ENCODE peak calls at places on chromosomes 4 and X, in five cellular contexts. P is GM20000, N is RKO, F is cardiac fibroblast, R is GM18507. Z is an unnamed sample.

GRCh38 chr4:110371016-110371795 is 104.7 kb upstream of the ENPEP start:
- DNase-seq in P (no peak), N (no peak), F (no peak), R (no peak), Z (peak; percentile 34)

GRCh38 chrX:74383611-74384010 is 37.7 kb upstream of the SLC16A2 start:
- DNase-seq in P (peak; percentile 21), N (peak; percentile 63), F (peak; percentile 64), R (no peak), Z (peak; percentile 22)

GRCh38 chr4:113952452-113953029 is 26.9 kb downstream of the ARSJ start:
- DNase-seq in P (peak; percentile 32), N (peak; percentile 32), F (peak; percentile 73), R (no peak), Z (peak; percentile 57)

GRCh38 chrX:115592997-115593734 is 32.2 kb downstream of the PLS3 start:
- DNase-seq in P (no peak), N (no peak), F (peak; percentile 78), R (no peak), Z (no peak)

GRCh38 chrX:120419465-120419864 is 49.6 kb downstream of the LAMP2 start:
- DNase-seq in P (no peak), N (no peak), F (no peak), R (no peak), Z (no peak)

GRCh38 chrX:74293343-74293946 is 10.5 kb upstream of the ZCCHC13 start:
- DNase-seq in P (peak; percentile 66), N (peak; percentile 84), F (peak; percentile 79), R (peak; percentile 32), Z (peak; percentile 69)

GRCh38 chr4:6538586-6538985 is 36.4 kb upstream of the MAN2B2 start:
- DNase-seq in P (no peak), N (no peak), F (no peak), R (no peak), Z (no peak)

GRCh38 chrX:24149346-24150050 is at the start of gene ZFX:
- DNase-seq in P (peak; percentile 63), N (peak; percentile 49), F (peak; percentile 54), R (no peak), Z (peak; percentile 32)

GRCh38 chrX:149830192-149830873 is 48.6 kb downstream of the MAGEA9 start:
- DNase-seq in P (no peak), N (no peak), F (peak; percentile 22), R (no peak), Z (peak; percentile 40)

GRCh38 chrX:118503260-118504041 is 7.8 kb downstream of the DOCK11 start:
- DNase-seq in P (no peak), N (no peak), F (no peak), R (no peak), Z (no peak)

GRCh38 chr4:71110499-71110898 is 117.0 kb downstream of the DCK start:
- DNase-seq in P (no peak), N (no peak), F (no peak), R (no peak), Z (no peak)

GRCh38 chrX:9310596-9310995 is 154.3 kb upstream of the TBL1X start:
- DNase-seq in P (no peak), N (no peak), F (peak; percentile 22), R (no peak), Z (no peak)

GRCh38 chr4:80197132-80197573 is at the start of gene PRDM8:
- DNase-seq in P (no peak), N (no peak), F (no peak), R (no peak), Z (peak; percentile 31)

GRCh38 chr4:128589384-128589957 is 220.0 kb upstream of the JADE1 start:
- DNase-seq in P (no peak), N (no peak), F (no peak), R (no peak), Z (no peak)

GRCh38 chr4:581181-581580 is 5.1 kb upstream of the TMEM271 start:
- DNase-seq in P (no peak), N (no peak), F (no peak), R (no peak), Z (no peak)